ENCODE peak calls at places on chromosomes 7 and 10, in seven cellular contexts. One of them, this sample, is unnamed.
A peak's percentile ranks its signal among the peaks of the same experiment; 100 is the strongest.

GRCh38 chr7:23787272-23787671 is 77.3 kb downstream of the STK31 start:
- DNase-seq in GM13977: no peak
- DNase-seq in activated naive CD8-positive, alpha-beta T cell treated with anti-CD3 and anti-CD28 coated beads for 36 hours: no peak
- DNase-seq in GOT3: no peak
- DNase-seq in central memory CD4-positive, alpha-beta T cell: no peak
- DNase-seq in activated CD8-positive, alpha-beta memory T cell treated with anti-CD3 and anti-CD28 coated beads for 48 hours: no peak
- DNase-seq in omental fat pad: no peak
- DNase-seq in this sample: no peak

GRCh38 chr7:110522751-110523200 is 568.2 kb upstream of the LRRN3 start:
- DNase-seq in GM13977: no peak
- DNase-seq in activated naive CD8-positive, alpha-beta T cell treated with anti-CD3 and anti-CD28 coated beads for 36 hours: no peak
- DNase-seq in GOT3: no peak
- DNase-seq in central memory CD4-positive, alpha-beta T cell: no peak
- DNase-seq in activated CD8-positive, alpha-beta memory T cell treated with anti-CD3 and anti-CD28 coated beads for 48 hours: no peak
- DNase-seq in omental fat pad: no peak
- DNase-seq in this sample: no peak

GRCh38 chr7:86926732-86927131 is 132.7 kb downstream of the ELAPOR2 start:
- DNase-seq in GM13977: peak; percentile 12
- DNase-seq in activated naive CD8-positive, alpha-beta T cell treated with anti-CD3 and anti-CD28 coated beads for 36 hours: no peak
- DNase-seq in GOT3: no peak
- DNase-seq in central memory CD4-positive, alpha-beta T cell: peak; percentile 43
- DNase-seq in activated CD8-positive, alpha-beta memory T cell treated with anti-CD3 and anti-CD28 coated beads for 48 hours: no peak
- DNase-seq in omental fat pad: no peak
- DNase-seq in this sample: no peak

GRCh38 chr7:37151741-37152413 is 296.8 kb downstream of the ELMO1 start:
- DNase-seq in GM13977: no peak
- DNase-seq in activated naive CD8-positive, alpha-beta T cell treated with anti-CD3 and anti-CD28 coated beads for 36 hours: no peak
- DNase-seq in GOT3: no peak
- DNase-seq in central memory CD4-positive, alpha-beta T cell: no peak
- DNase-seq in activated CD8-positive, alpha-beta memory T cell treated with anti-CD3 and anti-CD28 coated beads for 48 hours: no peak
- DNase-seq in omental fat pad: no peak
- DNase-seq in this sample: no peak

GRCh38 chr7:54546986-54547314 is 4.8 kb downstream of the VSTM2A start:
- DNase-seq in GM13977: no peak
- DNase-seq in activated naive CD8-positive, alpha-beta T cell treated with anti-CD3 and anti-CD28 coated beads for 36 hours: no peak
- DNase-seq in GOT3: no peak
- DNase-seq in central memory CD4-positive, alpha-beta T cell: no peak
- DNase-seq in activated CD8-positive, alpha-beta memory T cell treated with anti-CD3 and anti-CD28 coated beads for 48 hours: no peak
- DNase-seq in omental fat pad: no peak
- DNase-seq in this sample: no peak

GRCh38 chr7:149719912-149720335 is 53.5 kb downstream of the ZNF467 start:
- DNase-seq in GM13977: peak; percentile 57
- DNase-seq in activated naive CD8-positive, alpha-beta T cell treated with anti-CD3 and anti-CD28 coated beads for 36 hours: no peak
- DNase-seq in GOT3: no peak
- DNase-seq in central memory CD4-positive, alpha-beta T cell: no peak
- DNase-seq in activated CD8-positive, alpha-beta memory T cell treated with anti-CD3 and anti-CD28 coated beads for 48 hours: no peak
- DNase-seq in omental fat pad: peak; percentile 4
- DNase-seq in this sample: no peak

GRCh38 chr7:610531-611280 is 91.1 kb upstream of the PDGFA start:
- DNase-seq in GM13977: no peak
- DNase-seq in activated naive CD8-positive, alpha-beta T cell treated with anti-CD3 and anti-CD28 coated beads for 36 hours: peak; percentile 51
- DNase-seq in GOT3: no peak
- DNase-seq in central memory CD4-positive, alpha-beta T cell: no peak
- DNase-seq in activated CD8-positive, alpha-beta memory T cell treated with anti-CD3 and anti-CD28 coated beads for 48 hours: no peak
- DNase-seq in omental fat pad: no peak
- DNase-seq in this sample: no peak

GRCh38 chr7:130841416-130841815 is 107.4 kb upstream of the KLF14 start:
- DNase-seq in GM13977: no peak
- DNase-seq in activated naive CD8-positive, alpha-beta T cell treated with anti-CD3 and anti-CD28 coated beads for 36 hours: peak; percentile 39
- DNase-seq in GOT3: no peak
- DNase-seq in central memory CD4-positive, alpha-beta T cell: no peak
- DNase-seq in activated CD8-positive, alpha-beta memory T cell treated with anti-CD3 and anti-CD28 coated beads for 48 hours: no peak
- DNase-seq in omental fat pad: no peak
- DNase-seq in this sample: no peak

GRCh38 chr10:97500297-97500575 is 1.5 kb downstream of the UBTD1 start:
- DNase-seq in GM13977: no peak
- DNase-seq in activated naive CD8-positive, alpha-beta T cell treated with anti-CD3 and anti-CD28 coated beads for 36 hours: no peak
- DNase-seq in GOT3: no peak
- DNase-seq in central memory CD4-positive, alpha-beta T cell: no peak
- DNase-seq in activated CD8-positive, alpha-beta memory T cell treated with anti-CD3 and anti-CD28 coated beads for 48 hours: no peak
- DNase-seq in omental fat pad: no peak
- DNase-seq in this sample: no peak

GRCh38 chr10:86603256-86603655 is 51.1 kb upstream of the OPN4 start:
- DNase-seq in GM13977: no peak
- DNase-seq in activated naive CD8-positive, alpha-beta T cell treated with anti-CD3 and anti-CD28 coated beads for 36 hours: no peak
- DNase-seq in GOT3: no peak
- DNase-seq in central memory CD4-positive, alpha-beta T cell: no peak
- DNase-seq in activated CD8-positive, alpha-beta memory T cell treated with anti-CD3 and anti-CD28 coated beads for 48 hours: no peak
- DNase-seq in omental fat pad: no peak
- DNase-seq in this sample: no peak

GRCh38 chr10:84008878-84009277 is 130.4 kb upstream of the GHITM start:
- DNase-seq in GM13977: peak; percentile 43
- DNase-seq in activated naive CD8-positive, alpha-beta T cell treated with anti-CD3 and anti-CD28 coated beads for 36 hours: peak; percentile 16
- DNase-seq in GOT3: no peak
- DNase-seq in central memory CD4-positive, alpha-beta T cell: no peak
- DNase-seq in activated CD8-positive, alpha-beta memory T cell treated with anti-CD3 and anti-CD28 coated beads for 48 hours: peak; percentile 28
- DNase-seq in omental fat pad: no peak
- DNase-seq in this sample: peak; percentile 65

GRCh38 chr7:1667566-1668485 is 2.3 kb upstream of the ELFN1 start:
- DNase-seq in GM13977: no peak
- DNase-seq in activated naive CD8-positive, alpha-beta T cell treated with anti-CD3 and anti-CD28 coated beads for 36 hours: no peak
- DNase-seq in GOT3: no peak
- DNase-seq in central memory CD4-positive, alpha-beta T cell: no peak
- DNase-seq in activated CD8-positive, alpha-beta memory T cell treated with anti-CD3 and anti-CD28 coated beads for 48 hours: no peak
- DNase-seq in omental fat pad: peak; percentile 19
- DNase-seq in this sample: no peak

GRCh38 chr7:23474829-23475578 is 4.7 kb upstream of the IGF2BP3 start:
- DNase-seq in GM13977: no peak
- DNase-seq in activated naive CD8-positive, alpha-beta T cell treated with anti-CD3 and anti-CD28 coated beads for 36 hours: no peak
- DNase-seq in GOT3: no peak
- DNase-seq in central memory CD4-positive, alpha-beta T cell: no peak
- DNase-seq in activated CD8-positive, alpha-beta memory T cell treated with anti-CD3 and anti-CD28 coated beads for 48 hours: no peak
- DNase-seq in omental fat pad: no peak
- DNase-seq in this sample: no peak

GRCh38 chr7:115844857-115845256 is 185.7 kb downstream of the TFEC start:
- DNase-seq in GM13977: no peak
- DNase-seq in activated naive CD8-positive, alpha-beta T cell treated with anti-CD3 and anti-CD28 coated beads for 36 hours: no peak
- DNase-seq in GOT3: no peak
- DNase-seq in central memory CD4-positive, alpha-beta T cell: no peak
- DNase-seq in activated CD8-positive, alpha-beta memory T cell treated with anti-CD3 and anti-CD28 coated beads for 48 hours: no peak
- DNase-seq in omental fat pad: no peak
- DNase-seq in this sample: no peak

GRCh38 chr10:123287594-123288247 is 133.5 kb downstream of the BUB3 start:
- DNase-seq in GM13977: peak; percentile 63
- DNase-seq in activated naive CD8-positive, alpha-beta T cell treated with anti-CD3 and anti-CD28 coated beads for 36 hours: peak; percentile 50
- DNase-seq in GOT3: no peak
- DNase-seq in central memory CD4-positive, alpha-beta T cell: no peak
- DNase-seq in activated CD8-positive, alpha-beta memory T cell treated with anti-CD3 and anti-CD28 coated beads for 48 hours: peak; percentile 14
- DNase-seq in omental fat pad: no peak
- DNase-seq in this sample: no peak

GRCh38 chr7:105773030-105773460 is 103.4 kb downstream of the ATXN7L1 start:
- DNase-seq in GM13977: no peak
- DNase-seq in activated naive CD8-positive, alpha-beta T cell treated with anti-CD3 and anti-CD28 coated beads for 36 hours: no peak
- DNase-seq in GOT3: no peak
- DNase-seq in central memory CD4-positive, alpha-beta T cell: no peak
- DNase-seq in activated CD8-positive, alpha-beta memory T cell treated with anti-CD3 and anti-CD28 coated beads for 48 hours: no peak
- DNase-seq in omental fat pad: no peak
- DNase-seq in this sample: no peak

GRCh38 chr7:19663816-19664531 is 44.9 kb downstream of the POLR1F start:
- DNase-seq in GM13977: peak; percentile 44
- DNase-seq in activated naive CD8-positive, alpha-beta T cell treated with anti-CD3 and anti-CD28 coated beads for 36 hours: no peak
- DNase-seq in GOT3: no peak
- DNase-seq in central memory CD4-positive, alpha-beta T cell: no peak
- DNase-seq in activated CD8-positive, alpha-beta memory T cell treated with anti-CD3 and anti-CD28 coated beads for 48 hours: no peak
- DNase-seq in omental fat pad: no peak
- DNase-seq in this sample: no peak

GRCh38 chr7:101094791-101095375 is 9.6 kb downstream of the TRIM56 start:
- DNase-seq in GM13977: peak; percentile 31
- DNase-seq in activated naive CD8-positive, alpha-beta T cell treated with anti-CD3 and anti-CD28 coated beads for 36 hours: peak; percentile 12
- DNase-seq in GOT3: no peak
- DNase-seq in central memory CD4-positive, alpha-beta T cell: no peak
- DNase-seq in activated CD8-positive, alpha-beta memory T cell treated with anti-CD3 and anti-CD28 coated beads for 48 hours: no peak
- DNase-seq in omental fat pad: no peak
- DNase-seq in this sample: no peak

GRCh38 chr10:91932737-91933136 is 9.2 kb downstream of the BTAF1 start:
- DNase-seq in GM13977: no peak
- DNase-seq in activated naive CD8-positive, alpha-beta T cell treated with anti-CD3 and anti-CD28 coated beads for 36 hours: no peak
- DNase-seq in GOT3: no peak
- DNase-seq in central memory CD4-positive, alpha-beta T cell: no peak
- DNase-seq in activated CD8-positive, alpha-beta memory T cell treated with anti-CD3 and anti-CD28 coated beads for 48 hours: no peak
- DNase-seq in omental fat pad: no peak
- DNase-seq in this sample: no peak

GRCh38 chr10:68955414-68955785 is 570 bp upstream of the DDX21 start:
- DNase-seq in GM13977: no peak
- DNase-seq in activated naive CD8-positive, alpha-beta T cell treated with anti-CD3 and anti-CD28 coated beads for 36 hours: peak; percentile 34
- DNase-seq in GOT3: no peak
- DNase-seq in central memory CD4-positive, alpha-beta T cell: no peak
- DNase-seq in activated CD8-positive, alpha-beta memory T cell treated with anti-CD3 and anti-CD28 coated beads for 48 hours: peak; percentile 13
- DNase-seq in omental fat pad: no peak
- DNase-seq in this sample: no peak

GRCh38 chr7:45623157-45623556 is 49.0 kb downstream of the ADCY1 start:
- DNase-seq in GM13977: no peak
- DNase-seq in activated naive CD8-positive, alpha-beta T cell treated with anti-CD3 and anti-CD28 coated beads for 36 hours: no peak
- DNase-seq in GOT3: no peak
- DNase-seq in central memory CD4-positive, alpha-beta T cell: no peak
- DNase-seq in activated CD8-positive, alpha-beta memory T cell treated with anti-CD3 and anti-CD28 coated beads for 48 hours: no peak
- DNase-seq in omental fat pad: no peak
- DNase-seq in this sample: no peak

GRCh38 chr10:56624082-56624481 is 263.0 kb upstream of the ZWINT start:
- DNase-seq in GM13977: no peak
- DNase-seq in activated naive CD8-positive, alpha-beta T cell treated with anti-CD3 and anti-CD28 coated beads for 36 hours: no peak
- DNase-seq in GOT3: no peak
- DNase-seq in central memory CD4-positive, alpha-beta T cell: no peak
- DNase-seq in activated CD8-positive, alpha-beta memory T cell treated with anti-CD3 and anti-CD28 coated beads for 48 hours: no peak
- DNase-seq in omental fat pad: no peak
- DNase-seq in this sample: no peak

GRCh38 chr7:45663167-45663921 is 89.2 kb downstream of the ADCY1 start:
- DNase-seq in GM13977: peak; percentile 45
- DNase-seq in activated naive CD8-positive, alpha-beta T cell treated with anti-CD3 and anti-CD28 coated beads for 36 hours: peak; percentile 15
- DNase-seq in GOT3: no peak
- DNase-seq in central memory CD4-positive, alpha-beta T cell: no peak
- DNase-seq in activated CD8-positive, alpha-beta memory T cell treated with anti-CD3 and anti-CD28 coated beads for 48 hours: peak; percentile 12
- DNase-seq in omental fat pad: no peak
- DNase-seq in this sample: peak; percentile 14

GRCh38 chr10:43131256-43131655 is 7.0 kb upstream of the CSGALNACT2 start:
- DNase-seq in GM13977: no peak
- DNase-seq in activated naive CD8-positive, alpha-beta T cell treated with anti-CD3 and anti-CD28 coated beads for 36 hours: no peak
- DNase-seq in GOT3: no peak
- DNase-seq in central memory CD4-positive, alpha-beta T cell: no peak
- DNase-seq in activated CD8-positive, alpha-beta memory T cell treated with anti-CD3 and anti-CD28 coated beads for 48 hours: no peak
- DNase-seq in omental fat pad: no peak
- DNase-seq in this sample: no peak